ENCODE peak calls at places on chromosomes 12 and 14, in eight cellular contexts. H is transverse colon, V is uterus, M is HCT116, I is endodermal cell, R is psoas muscle, B is OCI-LY7, T is esophagus squamous epithelium. Q is an unnamed sample.

GRCh38 chr12:55072093-55072492 is 52.3 kb downstream of the NEUROD4 start:
- DNase-seq in R (peak; percentile 72), V (no peak), M (peak; percentile 22), I (peak; percentile 94), B (peak; percentile 82), H (peak; percentile 32), T (no peak), Q (peak; percentile 69)

GRCh38 chr12:130761537-130762318 is 45.6 kb upstream of the RIMBP2 start:
- DNase-seq in B (peak; percentile 36), R (no peak), M (peak; percentile 29), H (peak; percentile 26), V (peak; percentile 32), I (peak; percentile 90), T (no peak), Q (no peak)

GRCh38 chr12:86139671-86140070 is 116.5 kb downstream of the MGAT4C start:
- DNase-seq in M (no peak), B (no peak), T (no peak), V (no peak), I (no peak), R (no peak), H (no peak), Q (no peak)

GRCh38 chr14:94362614-94363133 is 25.7 kb downstream of the SERPINA1 start:
- DNase-seq in R (no peak), M (no peak), I (no peak), B (no peak), T (no peak), H (no peak), V (no peak), Q (no peak)

GRCh38 chr14:97113339-97113738 is 316.2 kb downstream of the VRK1 start:
- DNase-seq in B (no peak), V (no peak), T (no peak), R (no peak), I (no peak), H (no peak), M (peak; percentile 46), Q (no peak)

GRCh38 chr12:123164222-123164621 is 13.3 kb upstream of the PITPNM2 start:
- DNase-seq in R (no peak), I (no peak), V (no peak), H (no peak), M (no peak), T (no peak), B (no peak), Q (no peak)

GRCh38 chr14:56172571-56172971 is 54.4 kb downstream of the PELI2 start:
- DNase-seq in B (no peak), R (no peak), I (no peak), T (no peak), H (no peak), V (no peak), M (no peak), Q (no peak)

GRCh38 chr12:26642361-26642760 is 190.6 kb downstream of the ITPR2 start:
- DNase-seq in H (no peak), R (no peak), M (no peak), T (no peak), I (no peak), B (no peak), V (no peak), Q (no peak)

GRCh38 chr14:35390577-35391387 is 13.8 kb downstream of the NFKBIA start:
- DNase-seq in B (no peak), V (no peak), I (peak; percentile 55), T (no peak), R (no peak), M (no peak), H (no peak), Q (no peak)

GRCh38 chr14:50944647-50945413 is 547 bp upstream of the PYGL start:
- DNase-seq in B (no peak), I (no peak), M (peak; percentile 48), R (peak; percentile 68), T (no peak), H (peak; percentile 63), V (peak; percentile 57), Q (peak; percentile 72)

GRCh38 chr14:93042968-93043940 is 72.5 kb downstream of the ITPK1 start:
- DNase-seq in B (no peak), I (peak; percentile 61), H (peak; percentile 92), M (peak; percentile 89), T (no peak), V (no peak), R (no peak), Q (peak; percentile 90)

GRCh38 chr14:60642270-60642789 is 6.9 kb downstream of the SIX1 start:
- DNase-seq in I (peak; percentile 86), V (no peak), M (no peak), R (peak; percentile 81), H (no peak), T (no peak), B (no peak), Q (no peak)

GRCh38 chr14:76829016-76829365 is 2.8 kb downstream of the LRRC74A start:
- DNase-seq in V (no peak), R (no peak), H (no peak), B (no peak), M (no peak), T (no peak), I (peak; percentile 75), Q (peak; percentile 56)

GRCh38 chr14:23375527-23376251 is 1.2 kb upstream of the CMTM5 start:
- DNase-seq in H (no peak), M (no peak), R (no peak), I (no peak), V (no peak), B (no peak), T (no peak), Q (no peak)

GRCh38 chr12:118052324-118053070 is 8.5 kb downstream of the WSB2 start:
- DNase-seq in M (peak; percentile 97), B (no peak), I (peak; percentile 63), R (peak; percentile 87), H (peak; percentile 86), T (no peak), V (peak; percentile 45), Q (peak; percentile 68)

GRCh38 chr12:122999196-122999946 is 18.9 kb downstream of the ARL6IP4 start:
- DNase-seq in R (peak; percentile 75), B (no peak), M (no peak), H (no peak), I (no peak), T (no peak), V (no peak), Q (no peak)

GRCh38 chr12:59874781-59875180 is 279.0 kb downstream of the SLC16A7 start:
- DNase-seq in T (no peak), I (peak; percentile 54), B (no peak), H (no peak), V (no peak), M (no peak), R (no peak), Q (no peak)

GRCh38 chr12:29957835-29958234 is 174.1 kb upstream of the TMTC1 start:
- DNase-seq in B (no peak), R (no peak), H (no peak), V (no peak), M (no peak), T (no peak), I (no peak), Q (no peak)

GRCh38 chr14:21264025-21264801 is 5.0 kb downstream of the HNRNPC start:
- DNase-seq in T (no peak), R (no peak), V (no peak), M (no peak), B (no peak), H (no peak), I (no peak), Q (no peak)

GRCh38 chr14:70972107-70972976 is 65.1 kb downstream of the PCNX1 start:
- DNase-seq in I (peak; percentile 93), B (peak; percentile 79), T (no peak), R (peak; percentile 81), M (peak; percentile 75), H (peak; percentile 89), V (peak; percentile 82), Q (peak; percentile 66)
- H3K36me3 ChIP-seq in I (peaks cover 65% of the 10 kb centered on the region), B (peaks cover 21% of the 10 kb centered on the region), T (peaks cover 35% of the 10 kb centered on the region), R (peaks cover 37% of the 10 kb centered on the region), M (peaks cover 4% of the 10 kb centered on the region), H (no peaks in the 10 kb centered on the region), V (no peaks in the 10 kb centered on the region), Q (peaks cover 36% of the 10 kb centered on the region)

DNA sequence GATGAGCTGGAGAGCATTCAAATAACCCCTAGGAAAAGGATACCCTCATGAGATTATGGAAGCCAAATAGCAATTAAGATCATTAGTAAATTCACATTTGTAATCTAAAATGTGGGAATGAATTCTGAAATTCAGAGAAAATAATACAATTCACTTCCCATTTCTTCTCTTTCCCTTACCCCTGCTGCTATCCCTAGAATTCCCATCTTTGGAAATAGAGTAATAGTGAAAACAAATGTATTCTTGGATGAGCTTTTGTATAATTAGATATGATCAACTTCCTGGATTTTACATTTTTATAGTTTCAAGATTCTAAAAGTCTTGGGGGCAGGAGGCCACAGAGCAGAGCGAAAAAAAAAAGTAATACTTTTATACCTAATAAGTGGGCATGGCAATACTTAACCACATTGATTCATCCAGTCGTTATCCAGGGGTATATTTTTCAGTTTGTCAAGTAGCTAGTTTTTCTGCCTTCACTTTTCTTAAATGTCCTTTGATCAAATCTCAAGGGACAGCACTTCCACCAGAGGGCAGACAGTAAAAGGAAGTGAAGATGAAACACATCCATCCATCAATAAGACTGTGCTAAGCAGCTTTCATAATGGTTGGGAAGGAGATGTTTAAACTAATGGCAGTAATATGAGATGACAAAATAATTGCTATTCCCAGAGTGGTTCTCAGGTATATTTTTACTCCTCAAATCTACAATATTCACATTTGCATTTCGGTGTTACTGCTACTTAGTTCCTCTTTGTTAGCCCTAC is 401.3 kb downstream of the DIO2 start:
- DNase-seq in I (no peak), M (no peak), T (no peak), R (no peak), H (peak; percentile 11), V (no peak), B (peak; percentile 9), Q (no peak)
- TF ChIP-seq CTCF in I (peak; percentile 74), M (no peak), T (peak; percentile 6), R (peak; percentile 12), H (no peak), V (no peak), B (peak; percentile 48), Q (no peak)

DNA sequence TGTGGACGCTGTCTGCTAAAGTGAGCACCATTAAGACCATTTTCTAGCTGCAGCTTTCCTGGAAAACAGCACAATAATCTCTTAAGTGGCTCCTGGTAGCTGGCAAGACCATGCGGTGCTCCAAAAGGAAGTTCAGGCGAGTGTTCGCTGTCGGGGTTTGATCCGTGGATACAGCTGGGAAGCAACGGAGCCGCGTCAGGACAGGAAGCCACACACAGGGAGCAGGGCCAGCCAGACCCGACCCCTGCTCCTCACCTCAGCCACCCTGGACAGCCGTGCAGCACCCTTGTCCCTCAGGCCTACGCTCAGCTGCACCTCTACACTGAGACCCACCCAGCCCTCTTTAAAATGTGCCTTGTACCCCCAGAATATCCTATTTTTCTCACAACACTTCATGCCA is 19.4 kb downstream of the ZFYVE21 start:
- DNase-seq in H (no peak), V (peak; percentile 15), T (no peak), R (peak; percentile 35), I (no peak), B (no peak), M (no peak), Q (peak; percentile 39)
- H3K36me3 ChIP-seq in H (no peaks in the 10 kb centered on the region), V (no peaks in the 10 kb centered on the region), T (peaks cover 97% of the 10 kb centered on the region), R (peaks cover 78% of the 10 kb centered on the region), I (peaks cover 37% of the 10 kb centered on the region), B (peaks cover 19% of the 10 kb centered on the region), M (peaks cover 3% of the 10 kb centered on the region), Q (peaks cover 95% of the 10 kb centered on the region)

DNA sequence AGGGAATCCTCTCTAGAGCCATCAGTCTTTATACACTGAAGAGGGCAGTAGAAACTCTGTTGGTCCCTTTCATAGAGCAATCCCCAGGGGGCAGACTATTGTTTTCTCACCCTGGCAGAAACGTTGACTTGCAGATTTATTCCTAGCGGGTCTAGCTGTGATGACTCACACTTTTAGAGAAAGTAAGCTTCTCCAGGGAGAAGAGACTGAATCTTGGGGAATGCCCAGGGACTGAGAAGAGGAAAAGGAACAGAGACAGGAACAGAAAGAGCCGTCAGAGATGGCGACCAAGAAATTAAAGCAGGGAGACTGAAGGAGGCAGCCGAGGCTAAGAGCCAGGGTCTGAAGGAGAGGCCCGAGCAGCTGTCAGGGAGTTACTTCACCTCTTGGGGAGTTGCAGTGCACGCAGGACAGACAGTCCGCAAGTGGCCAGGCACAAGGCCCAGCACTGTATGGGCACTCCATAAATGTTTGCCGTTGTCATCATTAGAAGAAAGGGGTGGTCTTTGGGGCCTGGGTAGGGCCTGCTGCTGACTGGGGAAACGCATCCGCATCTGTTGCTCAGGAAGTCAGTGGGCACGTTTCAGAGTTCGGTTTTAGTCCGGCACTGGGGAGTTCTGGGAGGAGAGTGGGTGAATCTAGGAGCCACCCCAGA is 13.0 kb downstream of the PLEKHG6 start:
- DNase-seq in H (no peak), I (peak; percentile 94), R (peak; percentile 85), V (peak; percentile 62), M (peak; percentile 70), B (peak; percentile 77), T (no peak), Q (no peak)
- TF ChIP-seq CTCF in H (peak; percentile 62), I (peak; percentile 89), R (peak; percentile 53), V (peak; percentile 74), M (peak; percentile 66), B (peak; percentile 88), T (peak; percentile 45), Q (peak; percentile 58)

Q was measured in lower lobe of right lung.